ENCODE peak calls at places on chromosomes 1 and 21, in eight cellular contexts. T is Right ventricle myocardium superior; Z is neural crest cell; A is dermis microvascular lymphatic vessel endothelial cell; I is IMR-90; L is stimulated activated CD8-positive, alpha-beta memory T cell treated with anti-CD3 and anti-CD28 coated beads, Interleukin-7, amount 100 ng/mL, for 4 hours; Y is Panc1; M is psoas muscle. E is an unnamed sample.

GRCh38 chr1:10341062-10341600 is 57.7 kb upstream of the PGD start:
- DNase-seq in I (peak), T (no peak), M (no peak), A (no peak), Y (no peak), Z (no peak), L (no peak), E (no peak)

GRCh38 chr1:223876643-223877042 is 30.9 kb upstream of the TP53BP2 start:
- DNase-seq in M (no peak), I (no peak), Z (no peak), A (no peak), T (no peak), Y (no peak), L (no peak), E (no peak)

GRCh38 chr1:114720492-114720891 is 3.9 kb upstream of the NRAS start:
- DNase-seq in Z (no peak), Y (no peak), M (no peak), L (no peak), I (no peak), A (no peak), T (no peak), E (no peak)

GRCh38 chr1:20602851-20603450 is 14.1 kb downstream of the CDA start:
- DNase-seq in L (no peak), Z (no peak), A (no peak), M (no peak), Y (no peak), T (no peak), I (peak), E (no peak)

GRCh38 chr1:110476028-110476765 is 25.2 kb downstream of the PROK1 start:
- DNase-seq in A (no peak), Z (no peak), I (no peak), L (no peak), Y (no peak), M (no peak), T (no peak), E (no peak)

GRCh38 chr1:118258975-118259374 is 73.9 kb upstream of the SPAG17 start:
- DNase-seq in L (no peak), Y (no peak), A (no peak), I (no peak), T (no peak), M (no peak), Z (no peak), E (no peak)

GRCh38 chr21:35400233-35400939 is 351.3 kb upstream of the RUNX1 start:
- DNase-seq in A (peak), T (no peak), L (peak), M (no peak), Z (no peak), I (peak), Y (peak), E (peak)

GRCh38 chr1:75614455-75615379 is 3.8 kb upstream of the SLC44A5 start:
- DNase-seq in L (no peak), Z (peak), T (peak), Y (no peak), I (peak), M (peak), A (peak), E (peak)

GRCh38 chr1:1137256-1138045 is 21.6 kb upstream of the C1orf159 start:
- DNase-seq in T (no peak), L (peak), M (no peak), I (no peak), Z (no peak), A (no peak), Y (no peak), E (no peak)

GRCh38 chr1:170840371-170840770 is 95.0 kb upstream of the MROH9 start:
- DNase-seq in M (no peak), L (no peak), I (no peak), T (no peak), A (no peak), Y (no peak), Z (no peak), E (no peak)

GRCh38 chr1:204637985-204638356 is 47.6 kb downstream of the LRRN2 start:
- DNase-seq in A (no peak), T (no peak), M (no peak), L (no peak), I (no peak), Z (peak), Y (no peak), E (no peak)

GRCh38 chr1:96918406-96918805 is 196.8 kb downstream of the PTBP2 start:
- DNase-seq in Z (no peak), Y (no peak), L (no peak), A (no peak), T (no peak), I (peak), M (no peak), E (peak)

GRCh38 chr1:225746361-225747179 is 31.1 kb upstream of the SRP9 start:
- DNase-seq in A (no peak), M (peak), I (peak), L (no peak), T (peak), Z (no peak), Y (peak), E (peak)

GRCh38 chr1:154607084-154607747 is 770 bp downstream of the ADAR start:
- DNase-seq in Y (no peak), Z (no peak), T (no peak), A (no peak), I (peak), M (no peak), L (no peak), E (peak)

GRCh38 chr1:58922302-58923089 is 138.6 kb upstream of the JUN start:
- DNase-seq in L (no peak), T (peak), Z (no peak), Y (no peak), A (no peak), I (peak), M (peak), E (peak)

GRCh38 chr1:91732291-91732953 is 153.5 kb downstream of the TGFBR3 start:
- DNase-seq in T (no peak), L (no peak), Z (no peak), A (no peak), Y (no peak), M (no peak), I (peak), E (peak)

GRCh38 chr21:28454978-28455600 is 537.6 kb downstream of the LTN1 start:
- DNase-seq in Y (no peak), I (peak), Z (no peak), T (no peak), A (peak), M (no peak), L (no peak), E (no peak)

GRCh38 chr1:78619029-78619428 is 1.2 kb upstream of the IFI44L start:
- DNase-seq in L (no peak), M (no peak), Y (no peak), A (no peak), I (no peak), T (no peak), Z (no peak), E (no peak)

GRCh38 chr1:219279017-219279770 is 105.5 kb downstream of the LYPLAL1 start:
- DNase-seq in A (no peak), Y (no peak), I (peak), Z (no peak), M (no peak), L (no peak), T (no peak), E (peak)

GRCh38 chr1:30657131-30658013 is 66.0 kb downstream of the MATN1 start:
- DNase-seq in T (no peak), M (no peak), L (no peak), A (no peak), I (no peak), Y (no peak), Z (no peak), E (no peak)

GRCh38 chr1:180188103-180188506 is 33.4 kb downstream of the QSOX1 start:
- DNase-seq in Z (peak), A (peak), Y (peak), L (no peak), M (no peak), I (peak), T (peak), E (peak)

GRCh38 chr1:205026181-205026580 is 16.8 kb upstream of the CNTN2 start:
- DNase-seq in I (no peak), L (no peak), Y (no peak), A (no peak), Z (no peak), M (no peak), T (no peak), E (no peak)

GRCh38 chr1:64527191-64527590 is 57.3 kb downstream of the CACHD1 start:
- DNase-seq in I (no peak), L (no peak), Z (no peak), M (no peak), A (no peak), Y (no peak), T (no peak), E (no peak)

GRCh38 chr1:229835226-229835625 is 209.2 kb downstream of the URB2 start:
- DNase-seq in Y (no peak), L (no peak), Z (no peak), I (no peak), T (no peak), M (no peak), A (no peak), E (no peak)

GRCh38 chr1:204350857-204351573 is 8.7 kb downstream of the PLEKHA6 start:
- DNase-seq in Y (no peak), Z (peak), M (peak), T (peak), I (peak), L (no peak), A (no peak), E (no peak)

GRCh38 chr21:41671859-41672542 is 94.9 kb downstream of the RIPK4 start:
- DNase-seq in L (no peak), Y (no peak), I (no peak), T (peak), Z (no peak), M (no peak), A (no peak), E (peak)

GRCh38 chr1:160137216-160137862 is 14.1 kb upstream of the ATP1A4 start:
- DNase-seq in Z (no peak), T (no peak), I (no peak), Y (no peak), L (no peak), A (no peak), M (no peak), E (no peak)

GRCh38 chr1:68438310-68438709 is 11.4 kb downstream of the RPE65 start:
- DNase-seq in Y (no peak), I (no peak), T (no peak), Z (no peak), A (no peak), L (no peak), M (no peak), E (no peak)